ENCODE peak calls at places on chromosome 16, in four cellular contexts. L is CD4-positive, alpha-beta T cell; Y is A549; H is thoracic aorta. F is an unnamed sample.

GRCh38 chr16:7324306-7324705 is 8.3 kb upstream of the RBFOX1 start:
- DNase-seq in Y (no peak), L (no peak), H (no peak), F (no peak)

GRCh38 chr16:52976539-52977167 is 76.0 kb downstream of the CHD9NB start:
- DNase-seq in Y (peak; percentile 39), L (no peak), H (no peak), F (peak; percentile 2)

GRCh38 chr16:78629173-78629572 is 529.7 kb downstream of the WWOX start:
- DNase-seq in Y (no peak), H (no peak), L (no peak), F (no peak)

GRCh38 chr16:11484691-11485258 is 101.9 kb downstream of the LITAF start:
- DNase-seq in H (no peak), Y (no peak), L (no peak), F (no peak)

GRCh38 chr16:57945740-57946138 is 25.2 kb downstream of the CNGB1 start:
- DNase-seq in Y (no peak), H (no peak), L (no peak), F (no peak)

GRCh38 chr16:68981971-68982370 is 123.5 kb upstream of the HAS3 start:
- DNase-seq in H (no peak), L (no peak), Y (no peak), F (no peak)

GRCh38 chr16:53041196-53041977 is 11.3 kb downstream of the CHD9NB start:
- DNase-seq in H (no peak), Y (no peak), L (no peak), F (peak; percentile 74)

GRCh38 chr16:17138801-17139200 is 332.0 kb downstream of the XYLT1 start:
- DNase-seq in L (no peak), H (no peak), Y (no peak), F (no peak)

GRCh38 chr16:3907586-3907985 is 27.1 kb upstream of the CREBBP start:
- DNase-seq in Y (no peak), H (no peak), L (no peak), F (no peak)

GRCh38 chr16:46976550-46976949 is 3.1 kb upstream of the DNAJA2 start:
- DNase-seq in L (no peak), Y (peak; percentile 24), H (no peak), F (no peak)

GRCh38 chr16:80014241-80014939 is 413.9 kb upstream of the MAF start:
- DNase-seq in Y (peak; percentile 88), L (no peak), H (no peak), F (no peak)

GRCh38 chr16:17827313-17827712 is 356.6 kb upstream of the XYLT1 start:
- DNase-seq in Y (no peak), H (no peak), L (no peak), F (no peak)

GRCh38 chr16:57589374-57589773 is 39.1 kb upstream of the ADGRG1 start:
- DNase-seq in Y (no peak), H (no peak), L (no peak), F (no peak)

GRCh38 chr16:15509593-15510520 is 75.5 kb downstream of the BMERB1 start:
- DNase-seq in L (no peak), Y (peak; percentile 43), H (no peak), F (no peak)
- H3K27ac ChIP-seq in L (no peak overlapping the region), Y (no peak overlapping the region), H (no peak overlapping the region), F (no peak overlapping the region)

GRCh38 chr16:14286381-14287230 is 215.5 kb downstream of the MRTFB start:
- DNase-seq in H (no peak), L (no peak), Y (no peak), F (no peak)
- H3K27ac ChIP-seq in H (peak overlapping the region; percentile 56), L (peak overlapping the region; percentile 22), Y (peak overlapping the region; percentile 46), F (no peak overlapping the region)

DNA sequence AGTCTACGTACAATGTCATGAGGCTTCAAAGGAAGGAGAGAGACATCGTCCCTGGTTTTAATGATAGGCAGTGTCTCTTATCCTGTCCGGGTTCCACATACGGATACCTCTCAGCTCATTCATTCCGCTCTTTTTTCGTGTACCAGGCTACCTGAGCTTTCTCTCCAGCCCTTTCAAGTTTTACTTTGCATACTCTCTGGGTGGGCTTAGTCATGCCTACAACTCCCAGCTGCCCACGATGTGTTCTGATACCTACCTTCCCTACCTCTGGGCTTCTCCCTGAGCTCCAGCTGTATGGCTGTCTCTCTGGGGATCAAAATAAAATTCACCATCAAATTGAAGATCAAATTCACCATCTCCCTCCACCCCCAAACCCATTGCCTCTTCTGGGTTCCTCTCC is 354.0 kb upstream of the EEF2KMT start:
- DNase-seq in L (no peak), Y (no peak), H (no peak), F (no peak)
- H3K27ac ChIP-seq in L (no peak overlapping the region), Y (no peak overlapping the region), H (no peak overlapping the region), F (no peak overlapping the region)

GRCh38 chr16:1958715-1959268 is 546 bp upstream of the NDUFB10 start:
- DNase-seq in H (no peak), Y (no peak), L (no peak), F (no peak)
- H3K27ac ChIP-seq in H (peak overlapping the region; percentile 58), Y (peak overlapping the region; percentile 63), L (no peak overlapping the region), F (no peak overlapping the region)

DNA sequence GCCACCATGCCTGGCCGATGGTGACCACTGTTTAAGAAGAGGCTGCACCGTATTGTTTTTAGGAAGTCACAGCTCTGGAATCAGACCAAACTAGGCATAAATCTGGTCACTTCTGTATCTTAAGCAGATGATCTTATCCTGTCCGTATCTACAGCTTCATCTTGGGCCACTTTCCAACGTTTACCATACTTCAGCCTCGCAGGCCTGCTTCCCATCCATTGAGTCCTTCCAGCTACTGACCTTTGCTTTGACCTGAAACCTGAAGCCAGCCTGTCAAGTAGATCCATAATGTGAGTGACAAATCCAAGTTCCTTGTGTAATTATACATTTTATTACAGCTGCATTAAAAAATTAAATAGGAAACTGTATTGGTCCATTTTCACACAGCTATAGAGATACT is 1033.0 kb downstream of the CDH11 start:
- DNase-seq in L (no peak), H (no peak), Y (no peak), F (no peak)
- H3K27ac ChIP-seq in L (no peak overlapping the region), H (no peak overlapping the region), Y (no peak overlapping the region), F (no peak overlapping the region)

DNA sequence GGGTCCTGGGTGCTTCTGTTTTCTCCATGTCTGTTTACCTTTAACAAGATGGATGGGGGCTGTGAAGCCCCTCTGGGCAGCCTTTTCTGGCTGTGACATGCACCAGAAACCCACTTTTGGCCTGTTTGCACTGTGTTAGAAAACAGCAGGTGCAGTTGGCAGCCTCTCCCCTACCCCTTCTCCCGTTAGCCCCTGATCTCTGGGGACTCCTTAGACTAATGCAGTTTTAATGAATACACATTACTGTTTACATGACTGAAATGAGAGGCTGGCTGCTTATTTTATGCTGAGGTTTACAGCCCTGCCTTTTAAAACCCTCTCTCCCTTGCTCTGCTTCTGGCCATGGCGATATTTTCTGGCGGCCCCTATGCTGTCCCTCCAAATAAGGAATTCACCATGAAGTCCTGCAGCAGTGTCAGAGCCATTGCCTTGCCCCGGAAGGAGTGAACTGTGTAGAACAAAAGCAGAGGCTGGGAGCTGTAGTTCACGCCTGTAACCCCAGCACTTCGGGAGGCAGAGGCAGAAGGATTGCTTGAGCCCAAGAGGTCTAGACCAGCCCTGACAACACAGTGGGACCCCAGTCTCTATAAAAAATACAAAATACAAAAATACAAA is 79.3 kb downstream of the PRKCB start:
- DNase-seq in H (no peak), L (no peak), Y (no peak), F (no peak)
- H3K27ac ChIP-seq in H (no peak overlapping the region), L (no peak overlapping the region), Y (no peak overlapping the region), F (no peak overlapping the region)

GRCh38 chr16:75246504-75247205 is 4.8 kb downstream of the BCAR1 start:
- DNase-seq in Y (no peak), H (no peak), L (no peak), F (no peak)

GRCh38 chr16:75243667-75244224 is 7.7 kb downstream of the BCAR1 start:
- DNase-seq in L (no peak), Y (no peak), H (no peak), F (no peak)

GRCh38 chr16:75244844-75245758 is 6.3 kb downstream of the BCAR1 start:
- DNase-seq in Y (peak; percentile 80), H (peak; percentile 77), L (no peak), F (no peak)

GRCh38 chr16:75241955-75242354 is 9.5 kb downstream of the BCAR1 start:
- DNase-seq in L (no peak), H (no peak), Y (no peak), F (no peak)

DNA sequence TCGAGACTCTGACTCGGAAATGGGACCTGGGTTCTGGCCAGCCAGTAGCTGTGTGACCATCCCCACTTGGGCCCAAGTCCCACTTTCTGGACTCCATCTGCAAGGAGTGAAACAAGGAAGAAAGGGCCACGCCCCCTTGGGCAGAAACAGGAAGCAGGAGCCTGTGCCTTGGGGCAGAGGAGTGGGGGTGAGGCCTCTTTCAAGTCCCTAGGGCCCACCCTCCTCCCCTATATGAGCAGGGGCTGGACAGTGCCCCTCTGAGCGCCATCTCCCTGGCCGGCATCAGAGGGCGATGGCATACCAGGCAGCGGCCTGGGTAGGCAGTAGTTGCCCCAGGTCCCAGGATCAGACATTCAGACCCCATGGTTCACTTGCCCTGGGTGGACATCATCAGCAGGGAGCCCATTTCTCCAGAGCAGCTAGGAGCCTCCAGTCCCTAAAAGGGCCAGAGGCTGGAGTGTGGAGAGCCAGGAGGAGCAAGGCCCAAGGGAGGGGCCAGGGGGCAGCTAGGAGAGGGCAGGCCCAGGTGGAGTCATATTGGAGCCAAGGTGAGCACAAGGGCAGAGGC is 7.1 kb downstream of the BCAR1 start:
- DNase-seq in Y (no peak), H (no peak), L (no peak), F (no peak)
- H3K27ac ChIP-seq in Y (peak overlapping the region; percentile 82), H (peak overlapping the region; percentile 96), L (no peak overlapping the region), F (peak overlapping the region; percentile 87)

GRCh38 chr16:2726923-2727322 is 6.9 kb upstream of the PRSS27 start:
- DNase-seq in Y (no peak), H (no peak), L (no peak), F (no peak)
- H3K27ac ChIP-seq in Y (no peak overlapping the region), H (no peak overlapping the region), L (no peak overlapping the region), F (no peak overlapping the region)

DNA sequence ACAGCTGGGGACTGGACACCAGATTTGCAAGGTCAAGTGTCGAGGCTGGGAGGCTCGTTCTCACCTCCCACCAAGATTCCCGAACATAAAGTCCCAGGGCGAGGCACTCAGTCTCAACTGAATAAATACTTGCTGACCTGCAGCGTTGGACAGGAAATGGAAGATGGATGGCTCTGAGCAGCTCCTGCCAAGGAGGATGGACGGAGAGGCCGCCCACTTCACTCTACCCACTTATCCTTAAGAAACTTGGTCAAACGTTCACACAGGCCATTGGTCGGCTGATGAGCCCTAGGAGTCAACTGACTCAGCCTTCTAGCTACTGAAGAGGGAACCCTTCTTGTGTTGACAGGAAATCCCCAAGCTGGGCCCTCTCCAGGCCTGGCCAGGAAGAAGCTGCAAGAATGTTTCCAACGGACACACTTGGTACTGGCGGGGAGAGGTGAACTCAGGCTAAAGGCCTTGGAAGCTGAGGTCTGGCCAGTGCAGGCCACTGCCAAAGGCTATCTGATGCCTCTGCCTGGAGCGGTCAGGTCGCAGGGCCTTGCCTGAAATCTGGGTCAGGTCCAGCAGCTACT is 50.0 kb downstream of the VAC14 start:
- DNase-seq in Y (peak; percentile 66), L (no peak), H (peak; percentile 51), F (no peak)
- H3K27ac ChIP-seq in Y (peak overlapping the region; percentile 51), L (no peak overlapping the region), H (peak overlapping the region; percentile 54), F (no peak overlapping the region)